ENCODE peak calls at places on chromosomes 7 and 10, in four cellular contexts. V is upper lobe of right lung, S is lower lobe of right lung, M is Peyer's patch. L is an unnamed sample.

GRCh38 chr10:10039600-10039999 is 978.1 kb upstream of the CELF2 start:
- DNase-seq in M (no peak), V (no peak), S (no peak), L (no peak)

GRCh38 chr7:22591271-22591670 is 91.3 kb upstream of the STEAP1B start:
- DNase-seq in M (no peak), S (no peak), V (no peak), L (no peak)

GRCh38 chr10:1044146-1044545 is 4.8 kb downstream of the IDI1 start:
- DNase-seq in S (no peak), M (no peak), V (no peak), L (no peak)

GRCh38 chr7:38274493-38274892 is 1.1 kb upstream of the TARP start:
- DNase-seq in M (no peak), V (no peak), S (no peak), L (no peak)

GRCh38 chr7:95213809-95214492 is 110.4 kb downstream of the PON1 start:
- DNase-seq in S (no peak), V (no peak), M (peak), L (peak)

GRCh38 chr10:104337985-104338735 is at the start of gene ITPRIP:
- DNase-seq in S (peak), V (peak), M (peak), L (peak)

GRCh38 chr7:37083311-37084096 is 359.2 kb upstream of the AOAH start:
- DNase-seq in V (no peak), S (no peak), M (no peak), L (peak)

GRCh38 chr7:37107047-37107446 is 341.6 kb downstream of the ELMO1 start:
- DNase-seq in S (no peak), V (no peak), M (no peak), L (no peak)

GRCh38 chr7:45589061-45589460 is 14.9 kb downstream of the ADCY1 start:
- DNase-seq in S (no peak), V (no peak), M (no peak), L (no peak)

GRCh38 chr7:47446871-47447466 is 134.9 kb downstream of the TNS3 start:
- DNase-seq in S (no peak), M (no peak), V (peak), L (peak)

GRCh38 chr10:75402486-75403143 is 1.1 kb upstream of the ZNF503 start:
- DNase-seq in S (peak), V (peak), M (peak), L (peak)

GRCh38 chr10:90887555-90887954 is 15.8 kb downstream of the RPP30 start:
- DNase-seq in V (no peak), M (no peak), S (no peak), L (no peak)

GRCh38 chr7:157488326-157488725 is 151.5 kb downstream of the DNAJB6 start:
- DNase-seq in M (peak), S (no peak), V (no peak), L (no peak)

GRCh38 chr10:71736570-71737355 is 17.2 kb upstream of the C10orf105 start:
- DNase-seq in M (no peak), V (no peak), S (no peak), L (no peak)

GRCh38 chr7:34675749-34676374 is 17.8 kb downstream of the NPSR1 start:
- DNase-seq in S (no peak), V (no peak), M (no peak), L (no peak)

GRCh38 chr7:112205348-112206237 is 606 bp downstream of the DOCK4 start:
- DNase-seq in S (peak), V (peak), M (peak), L (peak)

GRCh38 chr10:72011468-72011867 is 47.3 kb downstream of the CHST3 start:
- DNase-seq in S (no peak), V (no peak), M (no peak), L (no peak)

GRCh38 chr10:70376436-70377378 is 5.7 kb downstream of the LRRC20 start:
- DNase-seq in S (no peak), V (no peak), M (no peak), L (no peak)

GRCh38 chr10:74118794-74119193 is 31.8 kb downstream of the AP3M1 start:
- DNase-seq in M (peak), S (no peak), V (no peak), L (no peak)

GRCh38 chr10:112812571-112812970 is 137.5 kb upstream of the TCF7L2 start:
- DNase-seq in S (no peak), V (no peak), M (peak), L (no peak)

GRCh38 chr10:61047788-61048560 is 104.0 kb upstream of the RHOBTB1 start:
- DNase-seq in M (no peak), S (no peak), V (no peak), L (no peak)

GRCh38 chr10:33365871-33366411 is 31.5 kb upstream of the NRP1 start:
- DNase-seq in S (no peak), V (no peak), M (no peak), L (no peak)

GRCh38 chr10:133070402-133070801 is 17.3 kb upstream of the ADGRA1 start:
- DNase-seq in S (no peak), V (no peak), M (no peak), L (no peak)

GRCh38 chr10:133067152-133068090 is 20.3 kb upstream of the ADGRA1 start:
- DNase-seq in M (no peak), V (no peak), S (no peak), L (no peak)

GRCh38 chr10:133070810-133071209 is 16.9 kb upstream of the ADGRA1 start:
- DNase-seq in V (no peak), S (no peak), M (no peak), L (no peak)

GRCh38 chr10:133068111-133068740 is 19.5 kb upstream of the ADGRA1 start:
- DNase-seq in V (no peak), S (no peak), M (no peak), L (no peak)

GRCh38 chr10:133068741-133069525 is 18.8 kb upstream of the ADGRA1 start:
- DNase-seq in S (no peak), V (no peak), M (no peak), L (no peak)
- H3K27ac ChIP-seq in S (no peak), V (no peak), M (no peak), L (no peak)

DNA sequence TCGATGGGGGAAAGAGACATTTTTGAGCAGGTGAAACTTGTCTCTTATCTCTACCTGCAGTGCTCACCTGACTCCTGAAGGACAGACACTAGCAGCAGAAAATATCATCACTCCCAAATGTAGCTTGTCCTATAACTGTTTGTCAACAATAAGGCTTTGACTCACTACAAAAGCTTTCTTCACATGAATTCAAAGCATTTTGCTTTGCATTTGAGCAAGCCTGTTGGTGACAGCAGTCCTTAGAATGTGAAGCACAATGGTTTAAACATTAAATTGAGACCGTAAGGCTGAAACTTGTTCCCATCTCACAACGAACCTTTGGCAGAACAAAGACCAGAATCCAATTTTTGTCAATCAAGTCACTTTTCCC is 30.6 kb upstream of the ZNRF2 start:
- DNase-seq in S (no peak), M (no peak), V (no peak), L (no peak)
- H3K27ac ChIP-seq in S (no peak), M (no peak), V (no peak), L (no peak)

GRCh38 chr7:98626393-98627061 is 9.4 kb downstream of the NPTX2 start:
- DNase-seq in V (no peak), M (no peak), S (no peak), L (no peak)
- H3K27ac ChIP-seq in V (no peak), M (no peak), S (no peak), L (no peak)

DNA sequence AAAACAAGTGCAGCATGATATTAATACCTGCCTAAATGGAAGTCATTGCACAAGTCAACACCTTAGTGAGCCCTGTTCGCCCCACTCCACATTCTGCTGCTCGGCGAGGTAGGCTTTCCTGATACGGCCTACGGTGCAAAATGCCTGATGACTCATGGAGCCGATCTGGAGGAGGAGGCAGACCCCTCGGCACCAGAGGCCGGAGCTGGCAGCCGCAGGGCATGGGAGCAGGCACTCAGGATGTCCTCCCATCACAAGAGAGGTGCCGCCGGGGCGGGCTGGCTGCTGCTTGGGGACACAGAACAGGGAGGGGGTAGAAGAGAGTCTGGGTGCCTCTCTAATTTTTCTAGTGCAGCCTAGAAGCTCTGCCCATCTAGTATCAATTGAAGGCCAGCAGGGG is 418.5 kb upstream of the MGMT start:
- DNase-seq in S (no peak), M (no peak), V (no peak), L (no peak)
- H3K27ac ChIP-seq in S (no peak), M (no peak), V (no peak), L (no peak)

DNA sequence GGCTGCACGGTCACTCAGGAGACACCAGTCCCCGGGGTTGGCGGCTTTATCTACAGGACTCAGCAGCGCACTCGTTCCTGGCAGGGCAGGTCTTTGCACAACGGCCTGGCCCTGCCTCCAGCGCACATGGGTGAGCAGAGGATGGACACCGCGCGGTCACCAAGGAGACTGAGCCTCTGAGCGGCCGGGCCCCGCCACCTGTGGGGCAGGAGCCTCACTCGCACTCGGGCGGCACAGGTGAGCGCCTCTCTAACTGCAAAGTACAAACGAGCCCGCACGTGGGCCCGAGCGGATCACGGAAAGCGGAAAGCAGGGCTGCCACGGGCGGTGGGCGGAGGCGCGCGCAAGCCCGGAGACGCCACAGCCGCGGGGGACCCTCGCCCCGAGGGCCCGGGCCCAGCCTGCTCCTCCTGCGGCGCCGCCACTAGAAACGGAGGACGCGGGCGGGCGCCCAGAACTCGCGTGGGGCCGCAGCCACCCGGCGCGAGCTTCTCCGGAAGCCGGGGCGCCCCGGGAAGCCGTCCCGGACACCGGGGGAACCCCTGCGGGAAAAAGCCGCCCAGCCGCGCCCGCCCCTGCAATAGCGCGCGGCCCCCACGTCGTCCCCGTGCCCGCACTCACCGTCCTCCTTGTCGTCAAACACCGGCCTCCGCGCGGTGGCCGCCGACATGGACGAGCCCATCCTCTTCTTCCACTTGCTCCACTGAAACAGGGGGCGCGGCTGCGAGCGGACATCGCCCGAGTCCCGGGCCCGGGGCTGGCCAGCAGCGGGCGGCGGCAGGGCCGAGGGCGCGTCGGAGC is 599 bp downstream of the STK32C start:
- DNase-seq in S (peak), M (peak), V (peak), L (peak)
- H3K27ac ChIP-seq in S (no peak), M (peak), V (no peak), L (no peak)

GRCh38 chr7:116443101-116443523 is 56.4 kb upstream of the CAV2 start:
- DNase-seq in S (no peak), V (no peak), M (no peak), L (no peak)

GRCh38 chr7:116446179-116446855 is 53.2 kb upstream of the CAV2 start:
- DNase-seq in V (no peak), S (no peak), M (no peak), L (no peak)

GRCh38 chr7:116447436-116447835 is 52.1 kb upstream of the CAV2 start:
- DNase-seq in S (no peak), V (no peak), M (no peak), L (no peak)

GRCh38 chr7:116443646-116444045 is 55.9 kb upstream of the CAV2 start:
- DNase-seq in M (no peak), S (no peak), V (no peak), L (no peak)

DNA sequence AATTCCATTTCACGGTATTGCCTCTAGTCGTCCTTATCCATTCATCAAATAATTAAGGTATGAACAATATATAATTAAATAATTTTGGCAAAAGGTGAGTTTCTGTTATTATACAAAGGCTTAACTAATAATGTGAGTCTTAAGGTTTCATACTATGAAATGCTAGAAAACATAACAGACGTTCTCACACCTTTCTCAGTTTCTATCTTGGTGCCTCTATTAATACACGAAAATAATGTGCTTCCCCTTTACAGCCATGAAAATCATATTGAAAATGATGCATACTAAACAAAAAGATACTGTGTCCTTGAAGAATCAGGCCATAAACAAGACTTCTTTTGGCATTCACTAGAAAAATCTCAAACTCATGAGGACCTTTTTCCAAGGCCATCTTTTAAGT is 54.1 kb upstream of the CAV2 start:
- DNase-seq in S (no peak), M (no peak), V (no peak), L (no peak)
- H3K27ac ChIP-seq in S (no peak), M (no peak), V (no peak), L (no peak)